ENCODE peak calls at places on chromosomes 3 and 15, in eight cellular contexts. One of them, this sample, is unnamed.

GRCh38 chr3:51379746-51380330 is 5.3 kb upstream of the MANF start:
- DNase-seq in cardiac muscle cell: no peak
- DNase-seq in mesenchymal stem cell: no peak
- DNase-seq in endodermal cell: no peak
- DNase-seq in NT2/D1: no peak
- DNase-seq in dorsolateral prefrontal cortex: no peak
- DNase-seq in BE2C: no peak
- DNase-seq in esophagus squamous epithelium: no peak
- DNase-seq in this sample: no peak

GRCh38 chr15:92385096-92385495 is 8.6 kb upstream of the ST8SIA2 start:
- DNase-seq in NT2/D1: no peak
- DNase-seq in cardiac muscle cell: no peak
- DNase-seq in BE2C: no peak
- DNase-seq in esophagus squamous epithelium: no peak
- DNase-seq in dorsolateral prefrontal cortex: no peak
- DNase-seq in mesenchymal stem cell: peak; percentile 40
- DNase-seq in endodermal cell: no peak
- DNase-seq in this sample: no peak

GRCh38 chr15:61835476-61836106 is 224.7 kb downstream of the VPS13C start:
- DNase-seq in esophagus squamous epithelium: no peak
- DNase-seq in cardiac muscle cell: peak; percentile 67
- DNase-seq in endodermal cell: peak; percentile 92
- DNase-seq in NT2/D1: peak; percentile 47
- DNase-seq in dorsolateral prefrontal cortex: peak; percentile 73
- DNase-seq in mesenchymal stem cell: peak; percentile 57
- DNase-seq in BE2C: peak; percentile 73
- DNase-seq in this sample: peak; percentile 79

GRCh38 chr3:154421067-154421466 is 8.9 kb downstream of the GPR149 start:
- DNase-seq in esophagus squamous epithelium: no peak
- DNase-seq in endodermal cell: peak; percentile 75
- DNase-seq in mesenchymal stem cell: peak; percentile 22
- DNase-seq in NT2/D1: no peak
- DNase-seq in BE2C: no peak
- DNase-seq in dorsolateral prefrontal cortex: no peak
- DNase-seq in cardiac muscle cell: peak; percentile 66
- DNase-seq in this sample: no peak

GRCh38 chr15:87487484-87487883 is 769.1 kb downstream of the NTRK3 start:
- DNase-seq in esophagus squamous epithelium: no peak
- DNase-seq in NT2/D1: no peak
- DNase-seq in BE2C: no peak
- DNase-seq in endodermal cell: no peak
- DNase-seq in dorsolateral prefrontal cortex: no peak
- DNase-seq in mesenchymal stem cell: no peak
- DNase-seq in cardiac muscle cell: no peak
- DNase-seq in this sample: no peak

GRCh38 chr3:189446959-189447560 is 184.1 kb upstream of the TP63 start:
- DNase-seq in endodermal cell: no peak
- DNase-seq in BE2C: no peak
- DNase-seq in mesenchymal stem cell: no peak
- DNase-seq in esophagus squamous epithelium: no peak
- DNase-seq in cardiac muscle cell: no peak
- DNase-seq in dorsolateral prefrontal cortex: no peak
- DNase-seq in NT2/D1: no peak
- DNase-seq in this sample: no peak

GRCh38 chr3:4501422-4501821 is 8.3 kb downstream of the ITPR1 start:
- DNase-seq in dorsolateral prefrontal cortex: no peak
- DNase-seq in esophagus squamous epithelium: no peak
- DNase-seq in cardiac muscle cell: no peak
- DNase-seq in mesenchymal stem cell: no peak
- DNase-seq in BE2C: no peak
- DNase-seq in endodermal cell: no peak
- DNase-seq in NT2/D1: no peak
- DNase-seq in this sample: no peak

GRCh38 chr3:159025733-159026132 is 223.9 kb downstream of the MFSD1 start:
- DNase-seq in endodermal cell: no peak
- DNase-seq in mesenchymal stem cell: no peak
- DNase-seq in dorsolateral prefrontal cortex: no peak
- DNase-seq in cardiac muscle cell: no peak
- DNase-seq in NT2/D1: no peak
- DNase-seq in esophagus squamous epithelium: no peak
- DNase-seq in BE2C: no peak
- DNase-seq in this sample: no peak

GRCh38 chr3:182636646-182637045 is 156.7 kb upstream of the ATP11B start:
- DNase-seq in cardiac muscle cell: no peak
- DNase-seq in esophagus squamous epithelium: no peak
- DNase-seq in BE2C: no peak
- DNase-seq in dorsolateral prefrontal cortex: no peak
- DNase-seq in mesenchymal stem cell: no peak
- DNase-seq in NT2/D1: no peak
- DNase-seq in endodermal cell: no peak
- DNase-seq in this sample: no peak

GRCh38 chr3:171380711-171381435 is 79.3 kb downstream of the TNIK start:
- DNase-seq in dorsolateral prefrontal cortex: no peak
- DNase-seq in cardiac muscle cell: no peak
- DNase-seq in endodermal cell: no peak
- DNase-seq in NT2/D1: no peak
- DNase-seq in mesenchymal stem cell: peak; percentile 19
- DNase-seq in esophagus squamous epithelium: no peak
- DNase-seq in BE2C: no peak
- DNase-seq in this sample: no peak

GRCh38 chr15:93152264-93152884 is 63.4 kb upstream of the RGMA start:
- DNase-seq in NT2/D1: no peak
- DNase-seq in dorsolateral prefrontal cortex: no peak
- DNase-seq in endodermal cell: no peak
- DNase-seq in mesenchymal stem cell: no peak
- DNase-seq in esophagus squamous epithelium: no peak
- DNase-seq in cardiac muscle cell: no peak
- DNase-seq in BE2C: no peak
- DNase-seq in this sample: no peak

GRCh38 chr3:105906834-105907233 is 38.0 kb upstream of the CBLB start:
- DNase-seq in NT2/D1: no peak
- DNase-seq in cardiac muscle cell: no peak
- DNase-seq in BE2C: no peak
- DNase-seq in endodermal cell: no peak
- DNase-seq in esophagus squamous epithelium: no peak
- DNase-seq in dorsolateral prefrontal cortex: no peak
- DNase-seq in mesenchymal stem cell: peak; percentile 10
- DNase-seq in this sample: peak; percentile 87

GRCh38 chr3:5010706-5011554 is 31.7 kb downstream of the BHLHE40 start:
- DNase-seq in mesenchymal stem cell: no peak
- DNase-seq in BE2C: no peak
- DNase-seq in dorsolateral prefrontal cortex: no peak
- DNase-seq in NT2/D1: no peak
- DNase-seq in endodermal cell: peak; percentile 39
- DNase-seq in cardiac muscle cell: no peak
- DNase-seq in esophagus squamous epithelium: no peak
- DNase-seq in this sample: peak; percentile 49

GRCh38 chr3:37680393-37680792 is 181.3 kb upstream of the CTDSPL start:
- DNase-seq in BE2C: no peak
- DNase-seq in NT2/D1: no peak
- DNase-seq in mesenchymal stem cell: no peak
- DNase-seq in endodermal cell: no peak
- DNase-seq in dorsolateral prefrontal cortex: no peak
- DNase-seq in esophagus squamous epithelium: no peak
- DNase-seq in cardiac muscle cell: peak; percentile 31
- DNase-seq in this sample: no peak

GRCh38 chr15:100880897-100881242 is 1.2 kb downstream of the ALDH1A3 start:
- DNase-seq in mesenchymal stem cell: no peak
- DNase-seq in BE2C: no peak
- DNase-seq in endodermal cell: no peak
- DNase-seq in cardiac muscle cell: no peak
- DNase-seq in esophagus squamous epithelium: no peak
- DNase-seq in NT2/D1: no peak
- DNase-seq in dorsolateral prefrontal cortex: no peak
- DNase-seq in this sample: no peak

GRCh38 chr15:100878601-100879000 is 1.0 kb upstream of the ALDH1A3 start:
- DNase-seq in mesenchymal stem cell: no peak
- DNase-seq in BE2C: no peak
- DNase-seq in NT2/D1: peak; percentile 55
- DNase-seq in dorsolateral prefrontal cortex: no peak
- DNase-seq in cardiac muscle cell: no peak
- DNase-seq in esophagus squamous epithelium: no peak
- DNase-seq in endodermal cell: peak; percentile 78
- DNase-seq in this sample: no peak

GRCh38 chr15:100879046-100879445 is 585 bp upstream of the ALDH1A3 start:
- DNase-seq in esophagus squamous epithelium: no peak
- DNase-seq in cardiac muscle cell: peak; percentile 42
- DNase-seq in endodermal cell: peak; percentile 68
- DNase-seq in BE2C: peak; percentile 35
- DNase-seq in mesenchymal stem cell: peak; percentile 10
- DNase-seq in NT2/D1: no peak
- DNase-seq in dorsolateral prefrontal cortex: no peak
- DNase-seq in this sample: no peak

GRCh38 chr15:100880139-100880896 is 687 bp downstream of the ALDH1A3 start:
- DNase-seq in NT2/D1: peak; percentile 30
- DNase-seq in dorsolateral prefrontal cortex: no peak
- DNase-seq in esophagus squamous epithelium: no peak
- DNase-seq in endodermal cell: peak; percentile 84
- DNase-seq in cardiac muscle cell: no peak
- DNase-seq in BE2C: no peak
- DNase-seq in mesenchymal stem cell: peak; percentile 43
- DNase-seq in this sample: no peak

DNA sequence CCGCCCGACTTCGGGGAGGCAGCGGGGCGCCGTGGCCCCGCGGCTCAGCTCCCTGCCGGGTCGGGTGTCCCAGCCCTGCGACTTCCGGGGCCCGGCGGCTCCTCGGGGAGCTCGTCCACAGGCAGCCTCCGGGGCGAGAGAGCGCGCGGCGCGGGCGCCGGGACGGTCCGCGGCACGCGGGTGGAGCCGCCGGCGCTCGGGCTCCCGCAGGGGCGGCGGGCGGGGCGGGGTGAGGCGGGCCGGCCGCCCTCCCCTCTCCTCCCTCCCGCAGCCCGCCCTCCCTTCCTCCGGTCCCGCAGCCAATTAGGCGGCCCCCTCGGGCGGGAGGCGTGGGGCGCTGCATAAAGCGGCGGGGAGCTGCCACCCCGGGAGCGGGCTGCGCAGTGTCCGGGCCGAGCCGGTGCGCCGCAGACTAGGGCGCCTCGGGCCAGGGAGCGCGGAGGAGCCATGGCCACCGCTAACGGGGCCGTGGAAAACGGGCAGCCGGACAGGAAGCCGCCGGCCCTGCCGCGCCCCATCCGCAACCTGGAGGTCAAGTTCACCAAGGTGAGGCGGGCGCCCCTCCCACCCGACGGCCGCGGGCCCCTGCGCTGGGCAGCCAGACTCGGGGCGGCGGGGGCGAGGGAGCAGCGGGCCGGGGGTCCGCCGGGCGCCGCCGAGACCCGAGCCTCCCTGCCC is at the start of gene ALDH1A3:
- DNase-seq in mesenchymal stem cell: peak; percentile 48
- DNase-seq in BE2C: peak; percentile 28
- DNase-seq in endodermal cell: peak; percentile 81
- DNase-seq in NT2/D1: no peak
- DNase-seq in cardiac muscle cell: peak; percentile 25
- DNase-seq in esophagus squamous epithelium: no peak
- DNase-seq in dorsolateral prefrontal cortex: no peak
- DNase-seq in this sample: peak; percentile 88
- H3K27me3 ChIP-seq in mesenchymal stem cell: no peaks in the 10 kb centered on the region
- H3K27me3 ChIP-seq in BE2C: peaks cover 17% of the 10 kb centered on the region
- H3K27me3 ChIP-seq in endodermal cell: peaks cover 50% of the 10 kb centered on the region
- H3K27me3 ChIP-seq in NT2/D1: peaks cover 75% of the 10 kb centered on the region
- H3K27me3 ChIP-seq in cardiac muscle cell: peaks cover 100% of the 10 kb centered on the region
- H3K27me3 ChIP-seq in esophagus squamous epithelium: no peaks in the 10 kb centered on the region
- H3K27me3 ChIP-seq in dorsolateral prefrontal cortex: peaks cover 9% of the 10 kb centered on the region
- H3K27me3 ChIP-seq in this sample: peaks cover 15% of the 10 kb centered on the region

GRCh38 chr3:50193746-50194127 is 2.3 kb downstream of the GNAT1 start:
- DNase-seq in BE2C: no peak
- DNase-seq in dorsolateral prefrontal cortex: no peak
- DNase-seq in cardiac muscle cell: no peak
- DNase-seq in NT2/D1: no peak
- DNase-seq in esophagus squamous epithelium: no peak
- DNase-seq in endodermal cell: no peak
- DNase-seq in mesenchymal stem cell: no peak
- DNase-seq in this sample: no peak

GRCh38 chr3:50194128-50194902 is 2.9 kb downstream of the GNAT1 start:
- DNase-seq in mesenchymal stem cell: peak; percentile 50
- DNase-seq in NT2/D1: no peak
- DNase-seq in esophagus squamous epithelium: no peak
- DNase-seq in BE2C: peak; percentile 61
- DNase-seq in dorsolateral prefrontal cortex: peak; percentile 64
- DNase-seq in cardiac muscle cell: peak; percentile 73
- DNase-seq in endodermal cell: peak; percentile 91
- DNase-seq in this sample: peak; percentile 81

GRCh38 chr3:50194903-50195500 is 3.6 kb downstream of the GNAT1 start:
- DNase-seq in endodermal cell: peak; percentile 87
- DNase-seq in mesenchymal stem cell: no peak
- DNase-seq in dorsolateral prefrontal cortex: no peak
- DNase-seq in esophagus squamous epithelium: no peak
- DNase-seq in cardiac muscle cell: no peak
- DNase-seq in NT2/D1: no peak
- DNase-seq in BE2C: no peak
- DNase-seq in this sample: no peak

GRCh38 chr3:50196253-50196801 is 4.9 kb downstream of the GNAT1 start:
- DNase-seq in endodermal cell: no peak
- DNase-seq in esophagus squamous epithelium: no peak
- DNase-seq in dorsolateral prefrontal cortex: no peak
- DNase-seq in BE2C: no peak
- DNase-seq in NT2/D1: no peak
- DNase-seq in mesenchymal stem cell: no peak
- DNase-seq in cardiac muscle cell: no peak
- DNase-seq in this sample: no peak

GRCh38 chr3:50195501-50196252 is 4.3 kb downstream of the GNAT1 start:
- DNase-seq in cardiac muscle cell: no peak
- DNase-seq in esophagus squamous epithelium: no peak
- DNase-seq in endodermal cell: no peak
- DNase-seq in mesenchymal stem cell: no peak
- DNase-seq in BE2C: no peak
- DNase-seq in dorsolateral prefrontal cortex: no peak
- DNase-seq in NT2/D1: no peak
- DNase-seq in this sample: no peak
- H3K27me3 ChIP-seq in cardiac muscle cell: no peaks in the 10 kb centered on the region
- H3K27me3 ChIP-seq in esophagus squamous epithelium: peaks cover 12% of the 10 kb centered on the region
- H3K27me3 ChIP-seq in endodermal cell: peaks cover 5% of the 10 kb centered on the region
- H3K27me3 ChIP-seq in mesenchymal stem cell: peaks cover 74% of the 10 kb centered on the region
- H3K27me3 ChIP-seq in BE2C: peaks cover 20% of the 10 kb centered on the region
- H3K27me3 ChIP-seq in dorsolateral prefrontal cortex: peaks cover 10% of the 10 kb centered on the region
- H3K27me3 ChIP-seq in NT2/D1: peaks cover 3% of the 10 kb centered on the region
- H3K27me3 ChIP-seq in this sample: peaks cover 40% of the 10 kb centered on the region

GRCh38 chr15:77693576-77693975 is 60.9 kb upstream of the LINGO1 start:
- DNase-seq in BE2C: no peak
- DNase-seq in esophagus squamous epithelium: no peak
- DNase-seq in dorsolateral prefrontal cortex: peak; percentile 58
- DNase-seq in NT2/D1: no peak
- DNase-seq in mesenchymal stem cell: no peak
- DNase-seq in endodermal cell: no peak
- DNase-seq in cardiac muscle cell: no peak
- DNase-seq in this sample: no peak
- H3K27me3 ChIP-seq in BE2C: no peaks in the 10 kb centered on the region
- H3K27me3 ChIP-seq in esophagus squamous epithelium: no peaks in the 10 kb centered on the region
- H3K27me3 ChIP-seq in dorsolateral prefrontal cortex: no peaks in the 10 kb centered on the region
- H3K27me3 ChIP-seq in NT2/D1: no peaks in the 10 kb centered on the region
- H3K27me3 ChIP-seq in mesenchymal stem cell: peaks cover 92% of the 10 kb centered on the region
- H3K27me3 ChIP-seq in endodermal cell: no peaks in the 10 kb centered on the region
- H3K27me3 ChIP-seq in cardiac muscle cell: no peaks in the 10 kb centered on the region
- H3K27me3 ChIP-seq in this sample: peaks cover 36% of the 10 kb centered on the region

DNA sequence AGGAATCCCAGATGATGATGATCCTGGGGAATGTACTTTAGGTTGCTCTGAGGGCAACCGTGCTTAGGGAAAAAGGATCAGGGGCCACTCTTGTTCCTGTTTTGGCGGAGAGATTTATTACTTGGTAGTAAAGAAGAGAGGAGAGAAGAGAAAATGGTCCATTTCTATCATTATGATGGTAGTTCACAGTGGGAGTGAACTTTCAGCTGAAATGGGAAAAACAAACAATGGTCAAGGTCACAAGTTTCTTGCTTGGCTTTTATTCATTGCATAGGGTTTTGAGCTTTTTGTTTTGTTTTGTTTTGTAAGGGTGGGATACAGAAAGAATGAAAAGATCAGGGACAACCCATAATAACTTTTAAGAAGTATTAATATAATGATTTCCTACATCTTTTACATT is 7.7 kb upstream of the UMPS start:
- DNase-seq in BE2C: no peak
- DNase-seq in mesenchymal stem cell: no peak
- DNase-seq in cardiac muscle cell: no peak
- DNase-seq in dorsolateral prefrontal cortex: no peak
- DNase-seq in esophagus squamous epithelium: no peak
- DNase-seq in NT2/D1: no peak
- DNase-seq in endodermal cell: no peak
- DNase-seq in this sample: no peak
- H3K27me3 ChIP-seq in BE2C: no peaks in the 10 kb centered on the region
- H3K27me3 ChIP-seq in mesenchymal stem cell: no peaks in the 10 kb centered on the region
- H3K27me3 ChIP-seq in cardiac muscle cell: peaks cover 48% of the 10 kb centered on the region
- H3K27me3 ChIP-seq in dorsolateral prefrontal cortex: no peaks in the 10 kb centered on the region
- H3K27me3 ChIP-seq in esophagus squamous epithelium: no peaks in the 10 kb centered on the region
- H3K27me3 ChIP-seq in NT2/D1: no peaks in the 10 kb centered on the region
- H3K27me3 ChIP-seq in endodermal cell: peaks cover 41% of the 10 kb centered on the region
- H3K27me3 ChIP-seq in this sample: peaks cover 3% of the 10 kb centered on the region